ENCODE peak calls at places on chromosome 1, in seven cellular contexts. B is skeletal muscle cell; K is GM23248; A is iPS-NIHi11; S is AG08395; C is heart right ventricle; O is stimulated activated CD4-positive, alpha-beta T cell treated with anti-CD3 and anti-CD28 coated beads, TNF-alpha, amount 100 ng/mL, for 1 hour. R is an unnamed sample.

GRCh38 chr1:227944931-227945890 is 2.5 kb downstream of the WNT9A start:
- DNase-seq in B (no peak), K (no peak), A (peak; percentile 57), S (no peak), C (peak; percentile 38), O (no peak), R (no peak)

GRCh38 chr1:117116784-117117130 is 4.8 kb downstream of the TRIM45 start:
- DNase-seq in B (no peak), K (no peak), A (no peak), S (no peak), C (no peak), O (no peak), R (no peak)

GRCh38 chr1:8524637-8525157 is 206.8 kb downstream of the SLC45A1 start:
- DNase-seq in B (no peak), K (peak; percentile 25), A (no peak), S (no peak), C (no peak), O (no peak), R (no peak)

GRCh38 chr1:204991342-204991844 is 51.6 kb upstream of the CNTN2 start:
- DNase-seq in B (no peak), K (no peak), A (peak; percentile 81), S (no peak), C (no peak), O (no peak), R (no peak)

GRCh38 chr1:29197590-29197924 is 15.9 kb upstream of the SRSF4 start:
- DNase-seq in B (no peak), K (peak; percentile 70), A (peak; percentile 66), S (peak; percentile 27), C (no peak), O (no peak), R (peak; percentile 30)

GRCh38 chr1:15727424-15727823 is 8.6 kb upstream of the SLC25A34 start:
- DNase-seq in B (no peak), K (no peak), A (no peak), S (no peak), C (no peak), O (no peak), R (no peak)

GRCh38 chr1:204442376-204443259 is 31.0 kb upstream of the PPP1R15B start:
- DNase-seq in B (no peak), K (no peak), A (no peak), S (no peak), C (no peak), O (no peak), R (no peak)

GRCh38 chr1:21927531-21928237 is 9.4 kb downstream of the HSPG2 start:
- DNase-seq in B (no peak), K (peak; percentile 87), A (no peak), S (peak; percentile 75), C (peak; percentile 74), O (no peak), R (no peak)

GRCh38 chr1:100941098-100941527 is 45.2 kb downstream of the SLC30A7 start:
- DNase-seq in B (no peak), K (no peak), A (no peak), S (no peak), C (no peak), O (no peak), R (no peak)

R was measured in H4.